ENCODE peak calls at places on chromosomes 7 and 10, in nine cellular contexts. M is NCI-H2029 treated with DMSO at 0.1 percent for 48 hours, A is hepatocyte, O is HTR-8/SVneo, S is skeletal muscle cell, G is HT-29, F is RWPE1, D is A549, C is mesendoderm. N is an unnamed sample.

GRCh38 chr7:41108821-41109220 is 594.1 kb downstream of the INHBA start:
- DNase-seq in M (no peak), A (no peak), O (no peak), S (no peak), G (no peak), F (no peak), D (no peak), C (no peak), N (no peak)

GRCh38 chr10:117254338-117254737 is 13.4 kb downstream of the SLC18A2 start:
- DNase-seq in M (no peak), A (no peak), O (no peak), S (no peak), G (no peak), F (no peak), D (no peak), C (no peak), N (no peak)

GRCh38 chr7:28900311-28900710 is 57.8 kb downstream of the TRIL start:
- DNase-seq in M (no peak), A (no peak), O (no peak), S (peak; percentile 9), G (no peak), F (no peak), D (no peak), C (no peak), N (no peak)

GRCh38 chr10:22681783-22682183 is 32.6 kb downstream of the PIP4K2A start:
- DNase-seq in M (no peak), A (peak; percentile 48), O (peak; percentile 35), S (peak; percentile 55), G (peak; percentile 23), F (peak; percentile 75), D (peak; percentile 65), C (no peak), N (no peak)

GRCh38 chr10:12041766-12042408 is 722 bp downstream of the UPF2 start:
- DNase-seq in M (no peak), A (peak; percentile 56), O (no peak), S (no peak), G (peak; percentile 61), F (peak; percentile 16), D (peak; percentile 16), C (peak; percentile 60), N (peak; percentile 83)

GRCh38 chr10:8462565-8462964 is 408.1 kb downstream of the GATA3 start:
- DNase-seq in M (no peak), A (no peak), O (no peak), S (no peak), G (no peak), F (no peak), D (no peak), C (no peak), N (no peak)

GRCh38 chr7:132081686-132082085 is 494.6 kb downstream of the PLXNA4 start:
- DNase-seq in M (no peak), A (no peak), O (no peak), S (no peak), G (no peak), F (no peak), D (no peak), C (no peak), N (no peak)

GRCh38 chr7:106076537-106076936 is 35.6 kb downstream of the SYPL1 start:
- DNase-seq in M (no peak), A (no peak), O (no peak), S (no peak), G (no peak), F (no peak), D (no peak), C (no peak), N (no peak)

GRCh38 chr10:27485986-27486385 is 18.1 kb upstream of the RAB18 start:
- DNase-seq in M (no peak), A (no peak), O (no peak), S (no peak), G (no peak), F (no peak), D (no peak), C (no peak), N (peak; percentile 26)

GRCh38 chr7:97298561-97298960 is 181.1 kb downstream of the SDHAF3 start:
- DNase-seq in M (no peak), A (no peak), O (no peak), S (peak; percentile 27), G (no peak), F (no peak), D (no peak), C (no peak), N (no peak)

GRCh38 chr7:72754312-72754711 is 73.7 kb downstream of the TYW1B start:
- DNase-seq in M (no peak), A (no peak), O (no peak), S (no peak), G (no peak), F (no peak), D (no peak), C (peak; percentile 42), N (no peak)

GRCh38 chr7:106867641-106868351 is 2.7 kb downstream of the PIK3CG start:
- DNase-seq in M (no peak), A (no peak), O (no peak), S (no peak), G (no peak), F (no peak), D (no peak), C (no peak), N (no peak)

GRCh38 chr7:37245544-37245943 is 203.1 kb downstream of the ELMO1 start:
- DNase-seq in M (no peak), A (no peak), O (no peak), S (no peak), G (no peak), F (no peak), D (no peak), C (no peak), N (no peak)

GRCh38 chr10:44195120-44196007 is 189.5 kb downstream of the CXCL12 start:
- DNase-seq in M (no peak), A (peak; percentile 65), O (peak; percentile 81), S (peak; percentile 72), G (peak; percentile 15), F (peak; percentile 24), D (peak; percentile 28), C (no peak), N (peak; percentile 97)

GRCh38 chr10:3110782-3111625 is 43.7 kb downstream of the PFKP start:
- DNase-seq in M (no peak), A (no peak), O (no peak), S (no peak), G (no peak), F (no peak), D (no peak), C (no peak), N (peak; percentile 13)

GRCh38 chr10:77807706-77808105 is 118.8 kb downstream of the DLG5 start:
- DNase-seq in M (no peak), A (no peak), O (no peak), S (no peak), G (no peak), F (no peak), D (no peak), C (no peak), N (no peak)

GRCh38 chr7:149865437-149865836 is 8.3 kb upstream of the ATP6V0E2 start:
- DNase-seq in M (no peak), A (no peak), O (no peak), S (no peak), G (no peak), F (no peak), D (no peak), C (no peak), N (no peak)

GRCh38 chr10:121736315-121737002 is 138.2 kb upstream of the FGFR2 start:
- DNase-seq in M (no peak), A (no peak), O (no peak), S (no peak), G (no peak), F (no peak), D (no peak), C (no peak), N (peak; percentile 3)

GRCh38 chr7:137717811-137718271 is 128.9 kb downstream of the DGKI start:
- DNase-seq in M (no peak), A (no peak), O (no peak), S (peak; percentile 87), G (no peak), F (no peak), D (no peak), C (peak; percentile 73), N (peak; percentile 72)

GRCh38 chr10:46550795-46551700 is 5.4 kb downstream of the GPRIN2 start:
- DNase-seq in M (no peak), A (no peak), O (no peak), S (no peak), G (no peak), F (no peak), D (no peak), C (no peak), N (peak; percentile 93)

GRCh38 chr7:100568936-100569844 is 4.5 kb downstream of the SAP25 start:
- DNase-seq in M (no peak), A (peak; percentile 80), O (no peak), S (no peak), G (peak; percentile 61), F (no peak), D (no peak), C (peak; percentile 88), N (peak; percentile 88)

GRCh38 chr7:51058764-51059163 is 257.8 kb downstream of the COBL start:
- DNase-seq in M (no peak), A (no peak), O (no peak), S (no peak), G (no peak), F (no peak), D (no peak), C (no peak), N (no peak)

GRCh38 chr7:79548616-79549206 is 95.2 kb upstream of the MAGI2 start:
- DNase-seq in M (no peak), A (no peak), O (no peak), S (no peak), G (no peak), F (no peak), D (no peak), C (peak; percentile 79), N (no peak)

GRCh38 chr10:5805680-5806079 is 7.6 kb downstream of the GDI2 start:
- DNase-seq in M (no peak), A (no peak), O (no peak), S (no peak), G (no peak), F (no peak), D (no peak), C (no peak), N (no peak)

GRCh38 chr7:148699024-148699771 is 495 bp downstream of the CUL1 start:
- DNase-seq in M (no peak), A (peak; percentile 81), O (peak; percentile 18), S (no peak), G (peak; percentile 77), F (no peak), D (peak; percentile 21), C (peak; percentile 72), N (peak; percentile 92)

GRCh38 chr7:1121476-1121875 is 33.6 kb downstream of the GPER1 start:
- DNase-seq in M (no peak), A (no peak), O (no peak), S (no peak), G (no peak), F (no peak), D (no peak), C (no peak), N (peak; percentile 37)

GRCh38 chr10:14617125-14617524 is 157.6 kb downstream of the FAM107B start:
- DNase-seq in M (no peak), A (no peak), O (no peak), S (no peak), G (no peak), F (no peak), D (no peak), C (no peak), N (no peak)

GRCh38 chr7:108525327-108525984 is 479 bp downstream of the PNPLA8 start:
- DNase-seq in M (peak; percentile 60), A (peak; percentile 85), O (peak; percentile 51), S (peak; percentile 75), G (peak; percentile 72), F (peak; percentile 81), D (peak; percentile 83), C (peak; percentile 93), N (peak; percentile 84)

GRCh38 chr10:113158183-113158582 is 208.1 kb downstream of the TCF7L2 start:
- DNase-seq in M (no peak), A (no peak), O (no peak), S (no peak), G (no peak), F (peak; percentile 9), D (peak; percentile 18), C (no peak), N (no peak)

GRCh38 chr10:86340176-86340990 is 26.2 kb downstream of the GRID1 start:
- DNase-seq in M (no peak), A (no peak), O (no peak), S (no peak), G (no peak), F (no peak), D (no peak), C (no peak), N (no peak)

GRCh38 chr7:93938293-93938692 is 16.8 kb downstream of the GNG11 start:
- DNase-seq in M (no peak), A (no peak), O (no peak), S (no peak), G (no peak), F (no peak), D (no peak), C (no peak), N (no peak)